ENCODE peak calls at places on chromosomes 16 and 17, in seven cellular contexts. One of them, this sample, is unnamed.

GRCh38 chr17:35449371-35449931 is 885 bp upstream of the SLFN13 start:
- DNase-seq in choroid plexus epithelial cell: peak; percentile 23
- DNase-seq in gastrocnemius medialis: no peak
- DNase-seq in mammary epithelial cell: no peak
- DNase-seq in GM20000: peak; percentile 42
- DNase-seq in heart left ventricle: peak; percentile 21
- DNase-seq in IMR-90: no peak
- DNase-seq in this sample: no peak

GRCh38 chr16:85175724-85176233 is 63.5 kb upstream of the CIBAR2 start:
- DNase-seq in choroid plexus epithelial cell: no peak
- DNase-seq in gastrocnemius medialis: no peak
- DNase-seq in mammary epithelial cell: no peak
- DNase-seq in GM20000: no peak
- DNase-seq in heart left ventricle: no peak
- DNase-seq in IMR-90: no peak
- DNase-seq in this sample: no peak

GRCh38 chr17:50927287-50927686 is 61.1 kb upstream of the TOB1 start:
- DNase-seq in choroid plexus epithelial cell: no peak
- DNase-seq in gastrocnemius medialis: no peak
- DNase-seq in mammary epithelial cell: no peak
- DNase-seq in GM20000: no peak
- DNase-seq in heart left ventricle: no peak
- DNase-seq in IMR-90: no peak
- DNase-seq in this sample: no peak

GRCh38 chr17:47948706-47949196 is 7.4 kb downstream of the PNPO start:
- DNase-seq in choroid plexus epithelial cell: no peak
- DNase-seq in gastrocnemius medialis: peak; percentile 65
- DNase-seq in mammary epithelial cell: peak; percentile 73
- DNase-seq in GM20000: no peak
- DNase-seq in heart left ventricle: no peak
- DNase-seq in IMR-90: no peak
- DNase-seq in this sample: no peak

GRCh38 chr17:80441133-80441578 is 26.2 kb downstream of the ENDOV start:
- DNase-seq in choroid plexus epithelial cell: peak; percentile 56
- DNase-seq in gastrocnemius medialis: no peak
- DNase-seq in mammary epithelial cell: no peak
- DNase-seq in GM20000: peak; percentile 86
- DNase-seq in heart left ventricle: no peak
- DNase-seq in IMR-90: peak; percentile 36
- DNase-seq in this sample: no peak

GRCh38 chr17:15181816-15182215 is 83.3 kb downstream of the PMP22 start:
- DNase-seq in choroid plexus epithelial cell: no peak
- DNase-seq in gastrocnemius medialis: no peak
- DNase-seq in mammary epithelial cell: no peak
- DNase-seq in GM20000: no peak
- DNase-seq in heart left ventricle: no peak
- DNase-seq in IMR-90: no peak
- DNase-seq in this sample: no peak

GRCh38 chr16:5633845-5634440 is 536.3 kb upstream of the EEF2KMT start:
- DNase-seq in choroid plexus epithelial cell: peak; percentile 38
- DNase-seq in gastrocnemius medialis: no peak
- DNase-seq in mammary epithelial cell: no peak
- DNase-seq in GM20000: peak; percentile 42
- DNase-seq in heart left ventricle: no peak
- DNase-seq in IMR-90: peak; percentile 4
- DNase-seq in this sample: no peak

GRCh38 chr17:58666858-58667267 is 25.0 kb downstream of the TEX14 start:
- DNase-seq in choroid plexus epithelial cell: peak; percentile 48
- DNase-seq in gastrocnemius medialis: peak; percentile 24
- DNase-seq in mammary epithelial cell: no peak
- DNase-seq in GM20000: no peak
- DNase-seq in heart left ventricle: peak; percentile 88
- DNase-seq in IMR-90: peak; percentile 79
- DNase-seq in this sample: no peak

GRCh38 chr16:57537596-57538234 is 1.3 kb upstream of the CCDC102A start:
- DNase-seq in choroid plexus epithelial cell: no peak
- DNase-seq in gastrocnemius medialis: no peak
- DNase-seq in mammary epithelial cell: no peak
- DNase-seq in GM20000: peak; percentile 25
- DNase-seq in heart left ventricle: no peak
- DNase-seq in IMR-90: no peak
- DNase-seq in this sample: no peak

GRCh38 chr17:81345211-81346089 is 49.8 kb upstream of the BAHCC1 start:
- DNase-seq in choroid plexus epithelial cell: peak; percentile 92
- DNase-seq in gastrocnemius medialis: peak; percentile 86
- DNase-seq in mammary epithelial cell: peak; percentile 93
- DNase-seq in GM20000: peak; percentile 94
- DNase-seq in heart left ventricle: peak; percentile 89
- DNase-seq in IMR-90: peak; percentile 87
- DNase-seq in this sample: peak; percentile 46

GRCh38 chr17:52536466-52536865 is 378.0 kb upstream of the CA10 start:
- DNase-seq in choroid plexus epithelial cell: no peak
- DNase-seq in gastrocnemius medialis: no peak
- DNase-seq in mammary epithelial cell: no peak
- DNase-seq in GM20000: no peak
- DNase-seq in heart left ventricle: peak; percentile 20
- DNase-seq in IMR-90: no peak
- DNase-seq in this sample: no peak

GRCh38 chr16:3112058-3112880 is at the start of gene ZNF205:
- DNase-seq in choroid plexus epithelial cell: peak; percentile 75
- DNase-seq in gastrocnemius medialis: no peak
- DNase-seq in mammary epithelial cell: peak; percentile 71
- DNase-seq in GM20000: no peak
- DNase-seq in heart left ventricle: peak; percentile 85
- DNase-seq in IMR-90: peak; percentile 70
- DNase-seq in this sample: peak; percentile 10

GRCh38 chr17:31672161-31672819 is 186.8 kb downstream of the COPRS start:
- DNase-seq in choroid plexus epithelial cell: no peak
- DNase-seq in gastrocnemius medialis: no peak
- DNase-seq in mammary epithelial cell: no peak
- DNase-seq in GM20000: no peak
- DNase-seq in heart left ventricle: no peak
- DNase-seq in IMR-90: no peak
- DNase-seq in this sample: no peak

GRCh38 chr16:85329999-85330693 is 217.9 kb upstream of the CIBAR2 start:
- DNase-seq in choroid plexus epithelial cell: no peak
- DNase-seq in gastrocnemius medialis: no peak
- DNase-seq in mammary epithelial cell: no peak
- DNase-seq in GM20000: no peak
- DNase-seq in heart left ventricle: no peak
- DNase-seq in IMR-90: no peak
- DNase-seq in this sample: no peak

GRCh38 chr17:50219345-50219744 is 17.9 kb upstream of the COL1A1 start:
- DNase-seq in choroid plexus epithelial cell: peak; percentile 91
- DNase-seq in gastrocnemius medialis: no peak
- DNase-seq in mammary epithelial cell: peak; percentile 86
- DNase-seq in GM20000: no peak
- DNase-seq in heart left ventricle: no peak
- DNase-seq in IMR-90: peak; percentile 90
- DNase-seq in this sample: no peak

GRCh38 chr16:23624092-23624491 is 17.0 kb downstream of the PALB2 start:
- DNase-seq in choroid plexus epithelial cell: no peak
- DNase-seq in gastrocnemius medialis: no peak
- DNase-seq in mammary epithelial cell: no peak
- DNase-seq in GM20000: no peak
- DNase-seq in heart left ventricle: no peak
- DNase-seq in IMR-90: no peak
- DNase-seq in this sample: no peak

GRCh38 chr16:68936729-68937631 is 93.6 kb downstream of the TANGO6 start:
- DNase-seq in choroid plexus epithelial cell: peak; percentile 32
- DNase-seq in gastrocnemius medialis: no peak
- DNase-seq in mammary epithelial cell: peak; percentile 98
- DNase-seq in GM20000: no peak
- DNase-seq in heart left ventricle: no peak
- DNase-seq in IMR-90: peak; percentile 19
- DNase-seq in this sample: peak; percentile 37

DNA sequence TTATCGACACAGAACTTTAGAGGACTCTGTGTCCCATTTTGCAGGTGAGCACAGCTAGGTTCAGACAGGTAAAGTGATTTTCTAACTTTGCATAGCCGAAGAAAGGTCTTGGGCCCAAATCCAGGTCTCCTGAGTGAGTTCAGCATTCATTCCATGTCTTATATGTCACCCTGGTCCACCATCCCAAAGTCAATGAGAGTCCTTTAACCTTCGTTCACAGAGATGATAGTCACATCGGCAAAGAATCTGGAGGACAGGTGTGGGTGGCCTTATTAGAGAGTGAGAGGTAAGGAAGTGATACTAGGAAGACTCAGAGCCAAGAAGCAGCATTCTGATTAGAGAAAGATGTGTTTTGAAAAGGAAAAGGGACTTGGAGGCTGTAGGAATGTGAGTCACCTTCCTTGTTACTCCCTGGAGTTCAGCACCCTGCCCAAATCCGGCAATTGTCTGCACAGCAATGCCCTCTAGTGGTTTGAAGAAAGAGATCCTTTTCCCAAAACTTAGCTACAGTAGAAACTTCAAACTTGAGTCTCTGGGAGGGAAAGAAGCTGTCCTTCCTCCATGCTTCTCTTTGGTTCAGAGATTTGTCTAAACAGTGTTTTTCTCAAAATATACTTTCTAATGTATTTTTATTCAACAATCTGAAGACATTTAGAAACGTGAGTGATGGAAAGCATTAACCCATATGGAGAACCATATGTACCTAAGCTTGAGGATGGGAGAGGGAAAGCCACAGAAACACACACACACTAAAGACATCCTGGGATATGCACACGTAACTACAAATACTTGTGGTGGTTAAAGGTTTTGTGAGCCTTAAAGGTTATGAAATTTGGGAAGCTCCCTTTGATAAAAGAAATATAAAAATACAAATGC is 96.4 kb upstream of the SHISA6 start:
- DNase-seq in choroid plexus epithelial cell: peak; percentile 5
- DNase-seq in gastrocnemius medialis: no peak
- DNase-seq in mammary epithelial cell: peak; percentile 8
- DNase-seq in GM20000: no peak
- DNase-seq in heart left ventricle: peak; percentile 25
- DNase-seq in IMR-90: no peak
- DNase-seq in this sample: no peak
- TF ChIP-seq CTCF in choroid plexus epithelial cell: peak; percentile 21
- TF ChIP-seq CTCF in gastrocnemius medialis: peak; percentile 48
- TF ChIP-seq CTCF in mammary epithelial cell: peak; percentile 55
- TF ChIP-seq CTCF in GM20000: no peak
- TF ChIP-seq CTCF in heart left ventricle: peak; percentile 70
- TF ChIP-seq CTCF in IMR-90: no peak
- TF ChIP-seq CTCF in this sample: peak; percentile 16

DNA sequence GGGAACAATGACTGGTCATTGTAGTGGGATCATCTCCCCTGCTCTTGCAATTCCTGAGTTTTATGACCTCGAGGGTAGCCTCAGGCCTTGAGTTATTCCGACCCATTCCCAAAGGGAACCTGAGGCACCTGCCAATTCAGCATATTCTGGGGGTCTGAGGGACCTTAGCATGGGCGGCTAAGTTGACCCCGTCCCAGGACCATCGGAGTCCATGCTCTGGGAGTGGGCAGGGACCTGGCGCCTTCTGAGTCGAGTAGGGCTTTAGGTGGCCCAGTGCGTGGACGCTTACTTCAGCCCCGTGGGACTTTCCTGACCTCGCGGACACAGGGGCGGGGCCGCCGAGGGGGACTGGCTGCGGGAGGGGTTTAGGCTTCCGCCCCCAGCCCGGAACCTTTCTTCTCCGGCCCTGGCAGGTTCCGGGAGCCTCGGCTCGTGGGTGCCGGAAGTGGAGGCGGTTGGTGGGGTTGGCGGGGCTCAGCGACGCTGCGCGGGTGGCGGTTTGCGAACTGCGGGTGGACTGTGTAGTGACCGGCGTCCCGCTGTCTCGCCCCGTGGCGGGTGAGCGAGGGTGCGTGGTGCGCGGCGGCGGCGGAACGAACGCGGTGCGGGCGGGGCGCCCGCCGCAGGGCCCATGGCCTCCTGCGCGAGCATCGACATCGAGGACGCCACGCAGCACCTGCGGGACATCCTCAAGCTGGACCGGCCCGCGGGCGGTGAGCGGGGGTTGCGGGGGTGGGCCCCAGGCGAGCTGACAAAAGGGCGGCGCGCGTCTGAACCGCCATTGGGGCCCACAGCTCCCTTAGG is at the start of gene EDC4:
- DNase-seq in choroid plexus epithelial cell: peak; percentile 81
- DNase-seq in gastrocnemius medialis: peak; percentile 68
- DNase-seq in mammary epithelial cell: peak; percentile 74
- DNase-seq in GM20000: peak; percentile 96
- DNase-seq in heart left ventricle: peak; percentile 89
- DNase-seq in IMR-90: peak; percentile 78
- DNase-seq in this sample: no peak
- TF ChIP-seq CTCF in choroid plexus epithelial cell: no peak
- TF ChIP-seq CTCF in gastrocnemius medialis: no peak
- TF ChIP-seq CTCF in mammary epithelial cell: no peak
- TF ChIP-seq CTCF in GM20000: no peak
- TF ChIP-seq CTCF in heart left ventricle: no peak
- TF ChIP-seq CTCF in IMR-90: no peak
- TF ChIP-seq CTCF in this sample: no peak

DNA sequence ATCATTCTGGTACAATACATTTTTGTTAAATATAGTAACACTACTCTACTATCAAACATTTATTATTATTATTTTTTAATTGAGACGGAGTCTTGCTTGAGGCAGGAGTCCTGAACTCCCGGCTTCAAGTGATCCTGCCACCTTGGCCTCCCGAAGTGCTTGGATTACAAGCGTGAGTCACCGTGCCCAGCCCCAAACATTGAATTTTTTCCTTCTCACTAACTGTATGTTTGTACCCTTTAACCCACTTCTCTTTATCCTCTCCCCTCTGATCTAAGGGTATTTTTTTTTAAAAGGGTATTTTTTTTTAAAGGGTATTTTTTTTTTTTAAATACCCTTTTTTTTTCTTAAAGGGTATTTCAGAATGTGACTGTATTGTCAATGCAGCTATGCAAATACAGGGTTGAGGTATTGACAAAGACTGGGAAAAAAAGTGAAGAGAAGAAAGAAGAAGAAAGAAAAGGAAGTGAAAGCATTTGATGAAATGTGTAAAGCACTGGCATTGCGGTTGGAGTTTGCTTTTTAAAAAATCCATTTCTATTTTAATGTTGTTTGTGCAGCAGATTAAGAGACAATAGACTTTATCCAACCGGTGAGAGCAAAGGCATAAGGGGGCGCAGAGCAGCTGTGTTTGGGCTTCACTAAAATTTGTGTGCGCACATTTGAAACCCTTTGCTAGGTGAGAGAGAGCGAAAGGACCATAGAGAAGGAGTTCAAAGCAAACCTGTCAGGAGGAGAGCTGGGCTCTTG is 42.3 kb downstream of the SYT17 start:
- DNase-seq in choroid plexus epithelial cell: peak; percentile 13
- DNase-seq in gastrocnemius medialis: no peak
- DNase-seq in mammary epithelial cell: no peak
- DNase-seq in GM20000: peak; percentile 50
- DNase-seq in heart left ventricle: no peak
- DNase-seq in IMR-90: peak; percentile 63
- DNase-seq in this sample: no peak
- TF ChIP-seq CTCF in choroid plexus epithelial cell: no peak
- TF ChIP-seq CTCF in gastrocnemius medialis: no peak
- TF ChIP-seq CTCF in mammary epithelial cell: no peak
- TF ChIP-seq CTCF in GM20000: no peak
- TF ChIP-seq CTCF in heart left ventricle: no peak
- TF ChIP-seq CTCF in IMR-90: no peak
- TF ChIP-seq CTCF in this sample: no peak

GRCh38 chr16:74650966-74651567 is 15.6 kb downstream of the RFWD3 start:
- DNase-seq in choroid plexus epithelial cell: peak; percentile 38
- DNase-seq in gastrocnemius medialis: no peak
- DNase-seq in mammary epithelial cell: no peak
- DNase-seq in GM20000: no peak
- DNase-seq in heart left ventricle: no peak
- DNase-seq in IMR-90: no peak
- DNase-seq in this sample: no peak
- TF ChIP-seq CTCF in choroid plexus epithelial cell: peak; percentile 56
- TF ChIP-seq CTCF in gastrocnemius medialis: no peak
- TF ChIP-seq CTCF in mammary epithelial cell: peak; percentile 47
- TF ChIP-seq CTCF in GM20000: no peak
- TF ChIP-seq CTCF in heart left ventricle: peak; percentile 53
- TF ChIP-seq CTCF in IMR-90: peak; percentile 50
- TF ChIP-seq CTCF in this sample: peak; percentile 36